ENCODE peak calls at places on chromosomes 16 and 17, in seven cellular contexts. One of them, this sample, is unnamed.
A peak's percentile ranks its signal among the peaks of the same experiment; 100 is the strongest.

GRCh38 chr16:19851476-19851875 is 33.2 kb downstream of the GPRC5B start:
- DNase-seq in breast epithelium: no peak
- DNase-seq in IMR-90: no peak
- DNase-seq in adrenal gland: peak; percentile 62
- DNase-seq in GM12865: no peak
- DNase-seq in astrocyte of the spinal cord: no peak
- DNase-seq in uterus: no peak
- DNase-seq in this sample: no peak

GRCh38 chr17:17235212-17236174 is 1.5 kb downstream of the FLCN start:
- DNase-seq in breast epithelium: no peak
- DNase-seq in IMR-90: peak; percentile 44
- DNase-seq in adrenal gland: no peak
- DNase-seq in GM12865: no peak
- DNase-seq in astrocyte of the spinal cord: peak; percentile 77
- DNase-seq in uterus: no peak
- DNase-seq in this sample: peak; percentile 21

GRCh38 chr16:51327001-51327400 is 175.9 kb upstream of the SALL1 start:
- DNase-seq in breast epithelium: no peak
- DNase-seq in IMR-90: peak; percentile 68
- DNase-seq in adrenal gland: no peak
- DNase-seq in GM12865: no peak
- DNase-seq in astrocyte of the spinal cord: peak; percentile 65
- DNase-seq in uterus: peak; percentile 45
- DNase-seq in this sample: peak; percentile 82

GRCh38 chr17:78249074-78249835 is 17.8 kb downstream of the TMEM235 start:
- DNase-seq in breast epithelium: no peak
- DNase-seq in IMR-90: no peak
- DNase-seq in adrenal gland: no peak
- DNase-seq in GM12865: no peak
- DNase-seq in astrocyte of the spinal cord: no peak
- DNase-seq in uterus: no peak
- DNase-seq in this sample: no peak

GRCh38 chr17:15657868-15658775 is 26.0 kb downstream of the TRIM16 start:
- DNase-seq in breast epithelium: no peak
- DNase-seq in IMR-90: no peak
- DNase-seq in adrenal gland: no peak
- DNase-seq in GM12865: no peak
- DNase-seq in astrocyte of the spinal cord: no peak
- DNase-seq in uterus: no peak
- DNase-seq in this sample: no peak

GRCh38 chr17:43563262-43564079 is 17.3 kb upstream of the ETV4 start:
- DNase-seq in breast epithelium: no peak
- DNase-seq in IMR-90: no peak
- DNase-seq in adrenal gland: no peak
- DNase-seq in GM12865: no peak
- DNase-seq in astrocyte of the spinal cord: no peak
- DNase-seq in uterus: no peak
- DNase-seq in this sample: no peak

GRCh38 chr17:74868251-74868907 is 4.4 kb downstream of the FDXR start:
- DNase-seq in breast epithelium: no peak
- DNase-seq in IMR-90: no peak
- DNase-seq in adrenal gland: peak; percentile 93
- DNase-seq in GM12865: no peak
- DNase-seq in astrocyte of the spinal cord: no peak
- DNase-seq in uterus: no peak
- DNase-seq in this sample: no peak

GRCh38 chr16:60077791-60078280 is 1343.7 kb upstream of the GOT2 start:
- DNase-seq in breast epithelium: no peak
- DNase-seq in IMR-90: no peak
- DNase-seq in adrenal gland: no peak
- DNase-seq in GM12865: no peak
- DNase-seq in astrocyte of the spinal cord: no peak
- DNase-seq in uterus: no peak
- DNase-seq in this sample: no peak

GRCh38 chr16:50401355-50401754 is 32.6 kb upstream of the BRD7 start:
- DNase-seq in breast epithelium: no peak
- DNase-seq in IMR-90: no peak
- DNase-seq in adrenal gland: no peak
- DNase-seq in GM12865: no peak
- DNase-seq in astrocyte of the spinal cord: no peak
- DNase-seq in uterus: no peak
- DNase-seq in this sample: no peak

GRCh38 chr17:38428150-38428642 is at the start of gene ARHGAP23:
- DNase-seq in breast epithelium: no peak
- DNase-seq in IMR-90: peak; percentile 72
- DNase-seq in adrenal gland: peak; percentile 93
- DNase-seq in GM12865: peak; percentile 39
- DNase-seq in astrocyte of the spinal cord: peak; percentile 65
- DNase-seq in uterus: peak; percentile 69
- DNase-seq in this sample: peak; percentile 68

GRCh38 chr16:22948603-22949368 is 134.8 kb downstream of the HS3ST2 start:
- DNase-seq in breast epithelium: peak; percentile 58
- DNase-seq in IMR-90: peak; percentile 34
- DNase-seq in adrenal gland: peak; percentile 71
- DNase-seq in GM12865: peak; percentile 62
- DNase-seq in astrocyte of the spinal cord: peak; percentile 23
- DNase-seq in uterus: peak; percentile 63
- DNase-seq in this sample: peak; percentile 67

GRCh38 chr17:68334393-68334792 is 43.1 kb downstream of the ARSG start:
- DNase-seq in breast epithelium: no peak
- DNase-seq in IMR-90: no peak
- DNase-seq in adrenal gland: no peak
- DNase-seq in GM12865: no peak
- DNase-seq in astrocyte of the spinal cord: no peak
- DNase-seq in uterus: no peak
- DNase-seq in this sample: no peak

GRCh38 chr17:13025687-13026086 is 7.9 kb upstream of the ELAC2 start:
- DNase-seq in breast epithelium: no peak
- DNase-seq in IMR-90: no peak
- DNase-seq in adrenal gland: no peak
- DNase-seq in GM12865: no peak
- DNase-seq in astrocyte of the spinal cord: no peak
- DNase-seq in uterus: no peak
- DNase-seq in this sample: no peak

GRCh38 chr17:34499576-34499975 is 79.8 kb upstream of the TMEM132E start:
- DNase-seq in breast epithelium: no peak
- DNase-seq in IMR-90: peak; percentile 27
- DNase-seq in adrenal gland: no peak
- DNase-seq in GM12865: peak; percentile 37
- DNase-seq in astrocyte of the spinal cord: peak; percentile 7
- DNase-seq in uterus: no peak
- DNase-seq in this sample: peak; percentile 34

GRCh38 chr16:51434567-51435198 is 283.6 kb upstream of the SALL1 start:
- DNase-seq in breast epithelium: no peak
- DNase-seq in IMR-90: no peak
- DNase-seq in adrenal gland: no peak
- DNase-seq in GM12865: no peak
- DNase-seq in astrocyte of the spinal cord: no peak
- DNase-seq in uterus: no peak
- DNase-seq in this sample: no peak

GRCh38 chr17:50278526-50279180 is 4.4 kb downstream of the TMEM92 start:
- DNase-seq in breast epithelium: no peak
- DNase-seq in IMR-90: no peak
- DNase-seq in adrenal gland: no peak
- DNase-seq in GM12865: no peak
- DNase-seq in astrocyte of the spinal cord: no peak
- DNase-seq in uterus: no peak
- DNase-seq in this sample: no peak

GRCh38 chr16:14307623-14308356 is 236.7 kb downstream of the MRTFB start:
- DNase-seq in breast epithelium: no peak
- DNase-seq in IMR-90: no peak
- DNase-seq in adrenal gland: peak; percentile 85
- DNase-seq in GM12865: no peak
- DNase-seq in astrocyte of the spinal cord: no peak
- DNase-seq in uterus: no peak
- DNase-seq in this sample: peak; percentile 51

GRCh38 chr16:14641877-14642276 is 9.1 kb downstream of the BFAR start:
- DNase-seq in breast epithelium: no peak
- DNase-seq in IMR-90: no peak
- DNase-seq in adrenal gland: no peak
- DNase-seq in GM12865: peak; percentile 37
- DNase-seq in astrocyte of the spinal cord: no peak
- DNase-seq in uterus: no peak
- DNase-seq in this sample: no peak

GRCh38 chr16:50821586-50821985 is 79.7 kb downstream of the CYLD start:
- DNase-seq in breast epithelium: no peak
- DNase-seq in IMR-90: peak; percentile 23
- DNase-seq in adrenal gland: no peak
- DNase-seq in GM12865: no peak
- DNase-seq in astrocyte of the spinal cord: no peak
- DNase-seq in uterus: no peak
- DNase-seq in this sample: no peak

GRCh38 chr16:81494888-81495287 is 50.3 kb downstream of the CMIP start:
- DNase-seq in breast epithelium: no peak
- DNase-seq in IMR-90: no peak
- DNase-seq in adrenal gland: no peak
- DNase-seq in GM12865: no peak
- DNase-seq in astrocyte of the spinal cord: no peak
- DNase-seq in uterus: no peak
- DNase-seq in this sample: no peak

GRCh38 chr17:67500677-67501300 is 123.7 kb downstream of the PITPNC1 start:
- DNase-seq in breast epithelium: no peak
- DNase-seq in IMR-90: no peak
- DNase-seq in adrenal gland: no peak
- DNase-seq in GM12865: no peak
- DNase-seq in astrocyte of the spinal cord: no peak
- DNase-seq in uterus: no peak
- DNase-seq in this sample: no peak

GRCh38 chr16:4179020-4179419 is 62.8 kb upstream of the ADCY9 start:
- DNase-seq in breast epithelium: peak; percentile 66
- DNase-seq in IMR-90: peak; percentile 54
- DNase-seq in adrenal gland: no peak
- DNase-seq in GM12865: no peak
- DNase-seq in astrocyte of the spinal cord: no peak
- DNase-seq in uterus: no peak
- DNase-seq in this sample: peak; percentile 60

GRCh38 chr16:75114179-75114945 is 2.2 kb downstream of the LDHD start:
- DNase-seq in breast epithelium: no peak
- DNase-seq in IMR-90: no peak
- DNase-seq in adrenal gland: no peak
- DNase-seq in GM12865: no peak
- DNase-seq in astrocyte of the spinal cord: no peak
- DNase-seq in uterus: no peak
- DNase-seq in this sample: no peak

DNA sequence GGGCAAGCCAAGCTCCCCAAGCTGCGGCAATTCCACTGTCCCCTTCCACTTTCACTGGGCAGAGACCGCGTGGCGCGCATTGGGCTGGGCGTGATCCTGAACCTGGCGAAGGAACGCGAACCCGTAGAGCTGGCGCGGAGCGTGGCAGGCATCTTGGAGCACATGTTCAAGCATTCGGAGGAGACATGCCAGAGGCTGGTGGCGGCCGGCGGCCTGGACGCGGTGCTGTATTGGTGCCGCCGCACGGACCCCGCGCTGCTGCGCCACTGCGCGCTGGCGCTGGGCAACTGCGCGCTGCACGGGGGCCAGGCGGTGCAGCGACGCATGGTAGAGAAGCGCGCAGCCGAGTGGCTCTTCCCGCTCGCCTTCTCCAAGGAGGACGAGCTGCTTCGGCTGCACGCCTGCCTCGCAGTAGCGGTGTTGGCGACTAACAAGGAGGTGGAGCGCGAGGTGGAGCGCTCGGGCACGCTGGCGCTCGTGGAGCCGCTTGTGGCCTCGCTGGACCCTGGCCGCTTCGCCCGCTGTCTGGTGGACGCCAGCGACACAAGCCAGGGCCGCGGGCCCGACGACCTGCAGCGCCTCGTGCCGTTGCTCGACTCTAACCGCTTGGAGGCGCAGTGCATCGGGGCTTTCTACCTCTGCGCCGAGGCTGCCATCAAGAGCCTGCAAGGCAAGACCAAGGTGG is 9.8 kb downstream of the SARM1 start:
- DNase-seq in breast epithelium: no peak
- DNase-seq in IMR-90: no peak
- DNase-seq in adrenal gland: no peak
- DNase-seq in GM12865: no peak
- DNase-seq in astrocyte of the spinal cord: no peak
- DNase-seq in uterus: no peak
- DNase-seq in this sample: no peak
- TF ChIP-seq CTCF in breast epithelium: no peak
- TF ChIP-seq CTCF in IMR-90: no peak
- TF ChIP-seq CTCF in adrenal gland: no peak
- TF ChIP-seq CTCF in GM12865: no peak
- TF ChIP-seq CTCF in astrocyte of the spinal cord: peak; percentile 29
- TF ChIP-seq CTCF in uterus: no peak
- TF ChIP-seq CTCF in this sample: no peak

GRCh38 chr17:6853764-6854442 is 22.4 kb upstream of the TEKT1 start:
- DNase-seq in breast epithelium: no peak
- DNase-seq in IMR-90: no peak
- DNase-seq in adrenal gland: no peak
- DNase-seq in GM12865: no peak
- DNase-seq in astrocyte of the spinal cord: no peak
- DNase-seq in uterus: no peak
- DNase-seq in this sample: no peak
- H3K4me3 ChIP-seq in breast epithelium: no peak overlapping the region
- H3K4me3 ChIP-seq in IMR-90: no peak overlapping the region
- H3K4me3 ChIP-seq in adrenal gland: no peak overlapping the region
- H3K4me3 ChIP-seq in GM12865: no peak overlapping the region
- H3K4me3 ChIP-seq in astrocyte of the spinal cord: no peak overlapping the region
- H3K4me3 ChIP-seq in uterus: no peak overlapping the region
- H3K4me3 ChIP-seq in this sample: no peak overlapping the region

DNA sequence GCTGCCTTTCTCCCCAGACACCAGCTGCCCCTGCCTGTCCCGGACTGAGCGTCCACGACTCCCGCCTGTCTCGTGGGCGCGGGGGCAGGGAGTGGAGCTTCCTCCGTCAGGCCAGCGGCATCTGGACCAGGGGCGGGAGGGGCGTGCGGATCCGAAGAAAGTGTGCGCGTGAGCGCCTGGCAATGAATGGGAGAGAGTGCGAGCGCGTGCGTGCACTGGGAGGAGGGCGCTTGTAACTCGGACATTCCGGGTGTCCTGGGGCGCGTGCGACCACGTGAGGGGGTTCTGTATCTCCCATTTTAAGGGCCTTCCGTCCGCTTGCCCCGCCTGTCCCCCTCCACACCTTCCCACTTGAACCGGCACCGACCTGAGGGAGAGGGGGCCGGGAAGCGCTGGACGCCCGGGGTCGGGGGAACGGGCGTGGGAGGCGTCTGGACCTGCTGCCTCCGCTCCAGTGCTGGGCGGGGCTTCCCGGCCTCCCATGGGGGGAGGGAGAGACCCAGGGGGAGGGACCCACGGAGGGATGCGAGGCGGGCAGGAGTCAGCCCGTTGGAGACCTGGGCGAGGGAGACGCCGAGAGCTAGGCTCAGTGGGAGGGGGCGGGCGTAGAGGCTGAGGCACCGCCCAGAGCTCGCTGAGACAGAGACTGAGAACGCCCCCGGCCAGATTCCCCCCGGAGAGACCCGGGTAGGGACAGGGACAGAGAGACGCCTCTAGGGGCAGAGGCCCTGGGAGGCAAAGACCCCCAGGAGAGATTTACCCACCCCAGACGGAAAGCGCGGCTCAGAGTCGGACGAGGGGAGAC is at the start of gene KREMEN2:
- DNase-seq in breast epithelium: no peak
- DNase-seq in IMR-90: no peak
- DNase-seq in adrenal gland: no peak
- DNase-seq in GM12865: no peak
- DNase-seq in astrocyte of the spinal cord: no peak
- DNase-seq in uterus: no peak
- DNase-seq in this sample: no peak
- TF ChIP-seq CTCF in breast epithelium: no peak
- TF ChIP-seq CTCF in IMR-90: no peak
- TF ChIP-seq CTCF in adrenal gland: no peak
- TF ChIP-seq CTCF in GM12865: no peak
- TF ChIP-seq CTCF in astrocyte of the spinal cord: no peak
- TF ChIP-seq CTCF in uterus: no peak
- TF ChIP-seq CTCF in this sample: no peak

GRCh38 chr16:83720981-83721380 is 86.8 kb upstream of the HSBP1 start:
- DNase-seq in breast epithelium: no peak
- DNase-seq in IMR-90: no peak
- DNase-seq in adrenal gland: no peak
- DNase-seq in GM12865: no peak
- DNase-seq in astrocyte of the spinal cord: no peak
- DNase-seq in uterus: no peak
- DNase-seq in this sample: no peak
- H3K4me3 ChIP-seq in breast epithelium: no peak overlapping the region
- H3K4me3 ChIP-seq in IMR-90: no peak overlapping the region
- H3K4me3 ChIP-seq in adrenal gland: no peak overlapping the region
- H3K4me3 ChIP-seq in GM12865: no peak overlapping the region
- H3K4me3 ChIP-seq in astrocyte of the spinal cord: no peak overlapping the region
- H3K4me3 ChIP-seq in uterus: no peak overlapping the region
- H3K4me3 ChIP-seq in this sample: no peak overlapping the region

This sample was measured in fibroblast of the aortic adventitia.